ENCODE peak calls at places on chromosomes 11 and 22, in nine cellular contexts. P is H7; V is HFFc6; T is tibial artery; K is heart left ventricle; J is skeletal muscle cell; B is hypothalamus; L is activated CD4-positive, CD25-positive, alpha-beta regulatory T cell; I is HCT116. O is an unnamed sample.

GRCh38 chr11:75821202-75821601 is 6.2 kb downstream of the UVRAG start:
- DNase-seq in P (no peak), V (no peak), T (no peak), K (no peak), J (no peak), B (no peak), L (no peak), I (no peak), O (no peak)

GRCh38 chr11:118304227-118304808 is at the start of gene CD3E:
- DNase-seq in P (no peak), V (no peak), T (no peak), K (no peak), J (no peak), B (no peak), L (peak), I (no peak), O (no peak)

GRCh38 chr11:116044520-116044919 is 540.3 kb upstream of the CADM1 start:
- DNase-seq in P (no peak), V (no peak), T (no peak), K (no peak), J (no peak), B (no peak), L (no peak), I (no peak), O (no peak)

GRCh38 chr11:25927391-25927790 is 404.5 kb upstream of the ANO3 start:
- DNase-seq in P (no peak), V (no peak), T (no peak), K (no peak), J (no peak), B (no peak), L (no peak), I (no peak), O (no peak)

GRCh38 chr11:11931461-11932055 is 76.9 kb downstream of the DKK3 start:
- DNase-seq in P (peak), V (peak), T (no peak), K (no peak), J (peak), B (no peak), L (no peak), I (peak), O (no peak)

GRCh38 chr11:102911758-102912481 is 37.1 kb upstream of the MMP12 start:
- DNase-seq in P (no peak), V (peak), T (no peak), K (no peak), J (no peak), B (no peak), L (no peak), I (no peak), O (no peak)

GRCh38 chr22:18096823-18097222 is 13.8 kb upstream of the TUBA8 start:
- DNase-seq in P (no peak), V (no peak), T (no peak), K (no peak), J (no peak), B (no peak), L (no peak), I (no peak), O (no peak)

GRCh38 chr22:30681840-30682239 is 12.8 kb upstream of the OSBP2 start:
- DNase-seq in P (no peak), V (no peak), T (no peak), K (no peak), J (no peak), B (no peak), L (no peak), I (no peak), O (no peak)

GRCh38 chr11:128473631-128474030 is 113.7 kb downstream of the ETS1 start:
- DNase-seq in P (no peak), V (no peak), T (no peak), K (no peak), J (no peak), B (no peak), L (no peak), I (no peak), O (no peak)

GRCh38 chr11:129861702-129862107 is 33.7 kb downstream of the NFRKB start:
- DNase-seq in P (peak), V (peak), T (no peak), K (no peak), J (peak), B (no peak), L (no peak), I (peak), O (peak)

GRCh38 chr22:46996595-46997310 is 234.3 kb downstream of the TBC1D22A start:
- DNase-seq in P (peak), V (peak), T (no peak), K (no peak), J (no peak), B (no peak), L (no peak), I (no peak), O (no peak)

GRCh38 chr22:42680648-42681047 is 31.5 kb upstream of the CYB5R3 start:
- DNase-seq in P (no peak), V (peak), T (no peak), K (no peak), J (peak), B (no peak), L (no peak), I (peak), O (no peak)

GRCh38 chr11:16278273-16278672 is 78.1 kb downstream of the SOX6 start:
- DNase-seq in P (no peak), V (no peak), T (no peak), K (no peak), J (no peak), B (no peak), L (no peak), I (no peak), O (no peak)

GRCh38 chr11:64859542-64860414 is 15.3 kb upstream of the CDC42BPG start:
- DNase-seq in P (no peak), V (no peak), T (no peak), K (no peak), J (no peak), B (no peak), L (peak), I (no peak), O (no peak)

GRCh38 chr11:123457187-123457770 is 27.2 kb downstream of the GRAMD1B start:
- DNase-seq in P (no peak), V (no peak), T (peak), K (no peak), J (no peak), B (no peak), L (no peak), I (no peak), O (peak)

GRCh38 chr11:72848846-72849466 is 34.7 kb downstream of the ATG16L2 start:
- DNase-seq in P (peak), V (peak), T (no peak), K (no peak), J (no peak), B (no peak), L (no peak), I (no peak), O (no peak)

GRCh38 chr11:65224939-65225283 is 36.9 kb upstream of the POLA2 start:
- DNase-seq in P (no peak), V (peak), T (peak), K (no peak), J (peak), B (no peak), L (no peak), I (peak), O (peak)

GRCh38 chr11:90646266-90646665 is 423.4 kb upstream of the CHORDC1 start:
- DNase-seq in P (no peak), V (no peak), T (no peak), K (no peak), J (no peak), B (no peak), L (no peak), I (no peak), O (no peak)

GRCh38 chr11:8959546-8960166 is 4.6 kb downstream of the TMEM9B start:
- DNase-seq in P (peak), V (peak), T (no peak), K (no peak), J (peak), B (no peak), L (no peak), I (peak), O (no peak)

GRCh38 chr11:98940913-98941312 is 79.8 kb upstream of the CNTN5 start:
- DNase-seq in P (peak), V (no peak), T (no peak), K (no peak), J (no peak), B (no peak), L (no peak), I (no peak), O (no peak)

GRCh38 chr22:17774206-17774927 is at the start of gene BID:
- DNase-seq in P (no peak), V (no peak), T (no peak), K (peak), J (no peak), B (no peak), L (peak), I (no peak), O (peak)

GRCh38 chr11:107844041-107844440 is 14.5 kb downstream of the SLC35F2 start:
- DNase-seq in P (no peak), V (peak), T (no peak), K (no peak), J (no peak), B (no peak), L (no peak), I (no peak), O (no peak)

GRCh38 chr11:127844843-127845242 is 742.5 kb downstream of the ETS1 start:
- DNase-seq in P (no peak), V (no peak), T (no peak), K (no peak), J (no peak), B (no peak), L (no peak), I (no peak), O (no peak)

GRCh38 chr11:127056338-127056971 is 55.9 kb upstream of the KIRREL3 start:
- DNase-seq in P (peak), V (peak), T (no peak), K (no peak), J (no peak), B (no peak), L (no peak), I (no peak), O (no peak)

GRCh38 chr11:57568330-57568766 is 876 bp upstream of the UBE2L6 start:
- DNase-seq in P (no peak), V (peak), T (peak), K (no peak), J (peak), B (no peak), L (peak), I (peak), O (no peak)

GRCh38 chr22:28600546-28601143 is 79.0 kb downstream of the TTC28 start:
- DNase-seq in P (peak), V (peak), T (no peak), K (no peak), J (no peak), B (no peak), L (no peak), I (peak), O (no peak)

GRCh38 chr22:22061085-22062077 is 78.8 kb upstream of the TOP3B start:
- DNase-seq in P (no peak), V (peak), T (peak), K (peak), J (peak), B (no peak), L (no peak), I (peak), O (no peak)

O was measured in left lung.